ENCODE peak calls at places on chromosomes 4 and X, in five cellular contexts. One of them, this sample, is unnamed.

GRCh38 chr4:181761130-181761529 is 482.1 kb upstream of the TENM3 start:
- DNase-seq in anterior cingulate cortex: no peak
- DNase-seq in M059J: peak; percentile 67
- DNase-seq in globus pallidus: no peak
- DNase-seq in frontal cortex: no peak
- DNase-seq in this sample: no peak

GRCh38 chrX:109872021-109872730 is 130.7 kb upstream of the TMEM164 start:
- DNase-seq in globus pallidus: no peak
- DNase-seq in frontal cortex: no peak
- DNase-seq in anterior cingulate cortex: no peak
- DNase-seq in M059J: no peak
- DNase-seq in this sample: no peak

GRCh38 chr4:84639143-84639542 is 56.2 kb downstream of the CDS1 start:
- DNase-seq in globus pallidus: no peak
- DNase-seq in frontal cortex: no peak
- DNase-seq in M059J: no peak
- DNase-seq in anterior cingulate cortex: no peak
- DNase-seq in this sample: no peak

GRCh38 chr4:7971881-7972500 is 32.3 kb upstream of the AFAP1 start:
- DNase-seq in globus pallidus: no peak
- DNase-seq in anterior cingulate cortex: no peak
- DNase-seq in M059J: peak; percentile 61
- DNase-seq in frontal cortex: no peak
- DNase-seq in this sample: no peak

GRCh38 chr4:72984351-72984750 is 85.2 kb downstream of the COX18 start:
- DNase-seq in M059J: no peak
- DNase-seq in anterior cingulate cortex: no peak
- DNase-seq in globus pallidus: no peak
- DNase-seq in frontal cortex: no peak
- DNase-seq in this sample: no peak

GRCh38 chrX:133402042-133402453 is 13.2 kb downstream of the GPC4 start:
- DNase-seq in frontal cortex: no peak
- DNase-seq in anterior cingulate cortex: no peak
- DNase-seq in globus pallidus: no peak
- DNase-seq in M059J: peak; percentile 65
- DNase-seq in this sample: no peak

GRCh38 chrX:45009371-45010000 is 136.5 kb downstream of the KDM6A start:
- DNase-seq in globus pallidus: no peak
- DNase-seq in frontal cortex: no peak
- DNase-seq in M059J: peak; percentile 80
- DNase-seq in anterior cingulate cortex: no peak
- DNase-seq in this sample: no peak

GRCh38 chrX:11792461-11793421 is 34.7 kb downstream of the MSL3 start:
- DNase-seq in anterior cingulate cortex: no peak
- DNase-seq in frontal cortex: no peak
- DNase-seq in M059J: peak; percentile 24
- DNase-seq in globus pallidus: no peak
- DNase-seq in this sample: no peak

GRCh38 chr4:97394653-97395052 is 748.6 kb downstream of the STPG2 start:
- DNase-seq in anterior cingulate cortex: no peak
- DNase-seq in M059J: peak; percentile 42
- DNase-seq in frontal cortex: no peak
- DNase-seq in globus pallidus: no peak
- DNase-seq in this sample: no peak

GRCh38 chr4:52865305-52865704 is 3.2 kb downstream of the RASL11B start:
- DNase-seq in anterior cingulate cortex: no peak
- DNase-seq in globus pallidus: no peak
- DNase-seq in frontal cortex: no peak
- DNase-seq in M059J: no peak
- DNase-seq in this sample: no peak

This sample was measured in midbrain.